ENCODE peak calls at places on chromosomes 11 and 22, in ten cellular contexts. One of them, this sample, is unnamed.

GRCh38 chr11:59186130-59186594 is 14.2 kb downstream of the DTX4 start:
- DNase-seq in cardiac fibroblast: no peak
- DNase-seq in thyroid gland: peak; percentile 23
- DNase-seq in epithelial cell of esophagus: peak; percentile 53
- DNase-seq in AG04449: no peak
- DNase-seq in heart left ventricle: no peak
- DNase-seq in breast epithelium: no peak
- DNase-seq in colonic mucosa: peak; percentile 94
- DNase-seq in fibroblast of lung: no peak
- DNase-seq in AG09309: no peak
- DNase-seq in this sample: peak; percentile 34

GRCh38 chr22:25729016-25729415 is 13.0 kb upstream of the MYO18B start:
- DNase-seq in cardiac fibroblast: no peak
- DNase-seq in thyroid gland: no peak
- DNase-seq in epithelial cell of esophagus: no peak
- DNase-seq in AG04449: no peak
- DNase-seq in heart left ventricle: no peak
- DNase-seq in breast epithelium: no peak
- DNase-seq in colonic mucosa: no peak
- DNase-seq in fibroblast of lung: no peak
- DNase-seq in AG09309: no peak
- DNase-seq in this sample: no peak

GRCh38 chr11:86261328-86261727 is 16.8 kb downstream of the EED start:
- DNase-seq in cardiac fibroblast: no peak
- DNase-seq in thyroid gland: no peak
- DNase-seq in epithelial cell of esophagus: no peak
- DNase-seq in AG04449: no peak
- DNase-seq in heart left ventricle: no peak
- DNase-seq in breast epithelium: no peak
- DNase-seq in colonic mucosa: no peak
- DNase-seq in fibroblast of lung: no peak
- DNase-seq in AG09309: no peak
- DNase-seq in this sample: no peak

GRCh38 chr11:35047179-35047578 is 91.8 kb upstream of the CD44 start:
- DNase-seq in cardiac fibroblast: no peak
- DNase-seq in thyroid gland: no peak
- DNase-seq in epithelial cell of esophagus: no peak
- DNase-seq in AG04449: no peak
- DNase-seq in heart left ventricle: no peak
- DNase-seq in breast epithelium: no peak
- DNase-seq in colonic mucosa: no peak
- DNase-seq in fibroblast of lung: no peak
- DNase-seq in AG09309: no peak
- DNase-seq in this sample: no peak

GRCh38 chr11:1796297-1797011 is 32.7 kb upstream of the CTSD start:
- DNase-seq in cardiac fibroblast: no peak
- DNase-seq in thyroid gland: no peak
- DNase-seq in epithelial cell of esophagus: peak; percentile 73
- DNase-seq in AG04449: no peak
- DNase-seq in heart left ventricle: no peak
- DNase-seq in breast epithelium: peak; percentile 27
- DNase-seq in colonic mucosa: no peak
- DNase-seq in fibroblast of lung: no peak
- DNase-seq in AG09309: no peak
- DNase-seq in this sample: no peak

GRCh38 chr11:128394436-128395089 is 192.8 kb downstream of the ETS1 start:
- DNase-seq in cardiac fibroblast: peak; percentile 74
- DNase-seq in thyroid gland: no peak
- DNase-seq in epithelial cell of esophagus: no peak
- DNase-seq in AG04449: no peak
- DNase-seq in heart left ventricle: no peak
- DNase-seq in breast epithelium: no peak
- DNase-seq in colonic mucosa: no peak
- DNase-seq in fibroblast of lung: peak; percentile 31
- DNase-seq in AG09309: no peak
- DNase-seq in this sample: no peak

GRCh38 chr11:65058419-65059054 is at the start of gene NAALADL1:
- DNase-seq in cardiac fibroblast: no peak
- DNase-seq in thyroid gland: no peak
- DNase-seq in epithelial cell of esophagus: no peak
- DNase-seq in AG04449: no peak
- DNase-seq in heart left ventricle: no peak
- DNase-seq in breast epithelium: no peak
- DNase-seq in colonic mucosa: peak; percentile 68
- DNase-seq in fibroblast of lung: no peak
- DNase-seq in AG09309: no peak
- DNase-seq in this sample: no peak

GRCh38 chr11:114026355-114026754 is 33.2 kb upstream of the ZBTB16 start:
- DNase-seq in cardiac fibroblast: peak; percentile 43
- DNase-seq in thyroid gland: no peak
- DNase-seq in epithelial cell of esophagus: no peak
- DNase-seq in AG04449: no peak
- DNase-seq in heart left ventricle: no peak
- DNase-seq in breast epithelium: no peak
- DNase-seq in colonic mucosa: no peak
- DNase-seq in fibroblast of lung: peak; percentile 6
- DNase-seq in AG09309: no peak
- DNase-seq in this sample: no peak

GRCh38 chr22:37752189-37753061 is 55.3 kb upstream of the GCAT start:
- DNase-seq in cardiac fibroblast: peak; percentile 99
- DNase-seq in thyroid gland: peak; percentile 96
- DNase-seq in epithelial cell of esophagus: peak; percentile 89
- DNase-seq in AG04449: peak; percentile 64
- DNase-seq in heart left ventricle: peak; percentile 95
- DNase-seq in breast epithelium: peak; percentile 89
- DNase-seq in colonic mucosa: peak; percentile 85
- DNase-seq in fibroblast of lung: peak; percentile 90
- DNase-seq in AG09309: peak; percentile 90
- DNase-seq in this sample: peak; percentile 82

GRCh38 chr11:47060807-47061206 is 115.9 kb downstream of the ARFGAP2 start:
- DNase-seq in cardiac fibroblast: peak; percentile 46
- DNase-seq in thyroid gland: no peak
- DNase-seq in epithelial cell of esophagus: no peak
- DNase-seq in AG04449: no peak
- DNase-seq in heart left ventricle: no peak
- DNase-seq in breast epithelium: no peak
- DNase-seq in colonic mucosa: no peak
- DNase-seq in fibroblast of lung: peak; percentile 64
- DNase-seq in AG09309: no peak
- DNase-seq in this sample: no peak

GRCh38 chr22:21866821-21867527 is 471 bp downstream of the MAPK1 start:
- DNase-seq in cardiac fibroblast: no peak
- DNase-seq in thyroid gland: peak; percentile 54
- DNase-seq in epithelial cell of esophagus: peak; percentile 19
- DNase-seq in AG04449: no peak
- DNase-seq in heart left ventricle: peak; percentile 68
- DNase-seq in breast epithelium: no peak
- DNase-seq in colonic mucosa: peak; percentile 38
- DNase-seq in fibroblast of lung: no peak
- DNase-seq in AG09309: no peak
- DNase-seq in this sample: no peak

GRCh38 chr11:57321996-57322880 is 2.5 kb downstream of the TNKS1BP1 start:
- DNase-seq in cardiac fibroblast: peak; percentile 99
- DNase-seq in thyroid gland: peak; percentile 95
- DNase-seq in epithelial cell of esophagus: peak; percentile 98
- DNase-seq in AG04449: peak; percentile 88
- DNase-seq in heart left ventricle: peak; percentile 91
- DNase-seq in breast epithelium: peak; percentile 96
- DNase-seq in colonic mucosa: peak; percentile 92
- DNase-seq in fibroblast of lung: peak; percentile 98
- DNase-seq in AG09309: peak; percentile 95
- DNase-seq in this sample: peak; percentile 99

GRCh38 chr11:64870893-64871849 is 7.2 kb downstream of the EHD1 start:
- DNase-seq in cardiac fibroblast: no peak
- DNase-seq in thyroid gland: no peak
- DNase-seq in epithelial cell of esophagus: no peak
- DNase-seq in AG04449: no peak
- DNase-seq in heart left ventricle: no peak
- DNase-seq in breast epithelium: no peak
- DNase-seq in colonic mucosa: peak; percentile 52
- DNase-seq in fibroblast of lung: no peak
- DNase-seq in AG09309: no peak
- DNase-seq in this sample: no peak

GRCh38 chr11:9665749-9666148 is 1.9 kb downstream of the SWAP70 start:
- DNase-seq in cardiac fibroblast: no peak
- DNase-seq in thyroid gland: no peak
- DNase-seq in epithelial cell of esophagus: no peak
- DNase-seq in AG04449: no peak
- DNase-seq in heart left ventricle: no peak
- DNase-seq in breast epithelium: no peak
- DNase-seq in colonic mucosa: no peak
- DNase-seq in fibroblast of lung: no peak
- DNase-seq in AG09309: no peak
- DNase-seq in this sample: no peak

GRCh38 chr11:9664276-9665171 is 647 bp downstream of the SWAP70 start:
- DNase-seq in cardiac fibroblast: peak; percentile 61
- DNase-seq in thyroid gland: peak; percentile 71
- DNase-seq in epithelial cell of esophagus: peak; percentile 36
- DNase-seq in AG04449: no peak
- DNase-seq in heart left ventricle: peak; percentile 71
- DNase-seq in breast epithelium: peak; percentile 31
- DNase-seq in colonic mucosa: peak; percentile 54
- DNase-seq in fibroblast of lung: peak; percentile 48
- DNase-seq in AG09309: no peak
- DNase-seq in this sample: peak; percentile 52

GRCh38 chr11:9660886-9661285 is 3.0 kb upstream of the SWAP70 start:
- DNase-seq in cardiac fibroblast: no peak
- DNase-seq in thyroid gland: no peak
- DNase-seq in epithelial cell of esophagus: peak; percentile 82
- DNase-seq in AG04449: no peak
- DNase-seq in heart left ventricle: no peak
- DNase-seq in breast epithelium: no peak
- DNase-seq in colonic mucosa: no peak
- DNase-seq in fibroblast of lung: no peak
- DNase-seq in AG09309: no peak
- DNase-seq in this sample: peak; percentile 20

GRCh38 chr11:9662273-9662672 is 1.6 kb upstream of the SWAP70 start:
- DNase-seq in cardiac fibroblast: no peak
- DNase-seq in thyroid gland: no peak
- DNase-seq in epithelial cell of esophagus: no peak
- DNase-seq in AG04449: no peak
- DNase-seq in heart left ventricle: no peak
- DNase-seq in breast epithelium: no peak
- DNase-seq in colonic mucosa: no peak
- DNase-seq in fibroblast of lung: peak; percentile 30
- DNase-seq in AG09309: no peak
- DNase-seq in this sample: no peak

GRCh38 chr11:9663699-9664275 is at the start of gene SWAP70:
- DNase-seq in cardiac fibroblast: peak; percentile 94
- DNase-seq in thyroid gland: peak; percentile 91
- DNase-seq in epithelial cell of esophagus: peak; percentile 88
- DNase-seq in AG04449: peak; percentile 36
- DNase-seq in heart left ventricle: peak; percentile 96
- DNase-seq in breast epithelium: peak; percentile 92
- DNase-seq in colonic mucosa: peak; percentile 93
- DNase-seq in fibroblast of lung: peak; percentile 86
- DNase-seq in AG09309: peak; percentile 59
- DNase-seq in this sample: peak; percentile 87
- TF ChIP-seq CTCF in cardiac fibroblast: peak; percentile 60
- TF ChIP-seq CTCF in thyroid gland: peak; percentile 58
- TF ChIP-seq CTCF in epithelial cell of esophagus: peak; percentile 48
- TF ChIP-seq CTCF in AG04449: peak; percentile 69
- TF ChIP-seq CTCF in heart left ventricle: peak; percentile 59
- TF ChIP-seq CTCF in breast epithelium: peak; percentile 67
- TF ChIP-seq CTCF in colonic mucosa: peak; percentile 33
- TF ChIP-seq CTCF in fibroblast of lung: peak; percentile 56
- TF ChIP-seq CTCF in AG09309: peak; percentile 58
- TF ChIP-seq CTCF in this sample: no peak

GRCh38 chr11:62593434-62594044 is 2.2 kb upstream of the TUT1 start:
- DNase-seq in cardiac fibroblast: peak; percentile 86
- DNase-seq in thyroid gland: peak; percentile 68
- DNase-seq in epithelial cell of esophagus: peak; percentile 89
- DNase-seq in AG04449: no peak
- DNase-seq in heart left ventricle: peak; percentile 87
- DNase-seq in breast epithelium: peak; percentile 73
- DNase-seq in colonic mucosa: peak; percentile 88
- DNase-seq in fibroblast of lung: peak; percentile 66
- DNase-seq in AG09309: no peak
- DNase-seq in this sample: peak; percentile 47
- TF ChIP-seq CTCF in cardiac fibroblast: peak; percentile 66
- TF ChIP-seq CTCF in thyroid gland: peak; percentile 28
- TF ChIP-seq CTCF in epithelial cell of esophagus: peak; percentile 77
- TF ChIP-seq CTCF in AG04449: peak; percentile 82
- TF ChIP-seq CTCF in heart left ventricle: peak; percentile 59
- TF ChIP-seq CTCF in breast epithelium: peak; percentile 41
- TF ChIP-seq CTCF in colonic mucosa: peak; percentile 64
- TF ChIP-seq CTCF in fibroblast of lung: peak; percentile 66
- TF ChIP-seq CTCF in AG09309: peak; percentile 73
- TF ChIP-seq CTCF in this sample: peak; percentile 68

DNA sequence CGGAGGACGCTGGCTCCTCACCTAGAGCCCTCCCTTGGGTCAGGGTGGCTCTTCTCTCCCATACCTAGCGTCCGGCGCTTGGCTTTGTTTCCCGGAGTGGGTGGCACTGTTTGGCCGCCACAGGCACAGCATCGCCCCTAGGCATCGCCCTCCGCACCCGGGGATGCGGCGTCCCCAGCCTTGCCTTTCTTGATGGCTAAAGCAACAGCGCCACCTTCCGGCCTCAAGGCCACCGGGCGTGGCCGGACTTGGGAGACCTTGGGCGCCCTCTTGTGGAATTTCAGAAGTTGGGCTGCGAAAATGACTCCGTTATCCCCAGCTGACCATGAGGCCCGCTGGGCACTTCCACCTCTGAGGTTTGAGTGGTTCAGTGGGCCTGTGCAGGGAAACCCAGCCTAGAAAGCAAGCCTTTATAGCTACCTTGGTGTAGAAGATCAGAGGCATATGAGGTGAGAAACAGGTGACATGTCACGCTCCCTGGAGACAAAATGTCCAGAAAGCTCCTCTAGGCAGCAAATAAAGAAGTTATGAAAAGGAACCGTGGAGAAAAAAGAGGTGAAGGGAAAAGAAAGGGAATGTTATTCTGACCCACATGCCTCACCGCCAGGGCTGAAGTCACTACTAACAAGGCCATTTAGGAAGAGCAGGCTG is 54.3 kb downstream of the SNX19 start:
- DNase-seq in cardiac fibroblast: peak; percentile 96
- DNase-seq in thyroid gland: peak; percentile 92
- DNase-seq in epithelial cell of esophagus: peak; percentile 94
- DNase-seq in AG04449: peak; percentile 65
- DNase-seq in heart left ventricle: peak; percentile 95
- DNase-seq in breast epithelium: peak; percentile 87
- DNase-seq in colonic mucosa: peak; percentile 92
- DNase-seq in fibroblast of lung: peak; percentile 84
- DNase-seq in AG09309: peak; percentile 59
- DNase-seq in this sample: peak; percentile 76
- TF ChIP-seq CTCF in cardiac fibroblast: peak; percentile 100
- TF ChIP-seq CTCF in thyroid gland: peak; percentile 100
- TF ChIP-seq CTCF in epithelial cell of esophagus: peak; percentile 99
- TF ChIP-seq CTCF in AG04449: peak; percentile 100
- TF ChIP-seq CTCF in heart left ventricle: peak; percentile 100
- TF ChIP-seq CTCF in breast epithelium: peak; percentile 100
- TF ChIP-seq CTCF in colonic mucosa: peak; percentile 99
- TF ChIP-seq CTCF in fibroblast of lung: peak; percentile 97
- TF ChIP-seq CTCF in AG09309: peak; percentile 100
- TF ChIP-seq CTCF in this sample: peak; percentile 96

DNA sequence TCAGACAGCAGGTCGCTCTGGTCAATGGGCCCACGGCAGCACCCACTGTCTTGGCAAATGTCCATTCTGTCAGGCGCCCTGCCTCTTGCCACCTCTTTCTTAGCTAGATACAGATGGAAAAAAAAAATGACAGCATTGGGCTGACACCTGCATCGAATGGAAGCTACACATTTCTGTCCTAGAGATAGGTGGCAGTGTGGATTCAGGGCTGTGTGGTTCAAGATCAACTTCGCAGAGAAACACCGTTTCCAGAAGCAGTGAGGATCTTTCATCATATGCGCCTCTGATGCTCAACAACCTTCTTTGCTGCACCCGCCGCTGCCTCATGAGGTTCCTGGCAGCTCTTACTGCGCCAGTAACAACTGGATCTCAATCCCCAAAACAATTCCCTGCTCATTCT is 236.3 kb downstream of the KIRREL3 start:
- DNase-seq in cardiac fibroblast: no peak
- DNase-seq in thyroid gland: no peak
- DNase-seq in epithelial cell of esophagus: no peak
- DNase-seq in AG04449: no peak
- DNase-seq in heart left ventricle: no peak
- DNase-seq in breast epithelium: no peak
- DNase-seq in colonic mucosa: no peak
- DNase-seq in fibroblast of lung: peak; percentile 5
- DNase-seq in AG09309: no peak
- DNase-seq in this sample: no peak
- TF ChIP-seq CTCF in cardiac fibroblast: no peak
- TF ChIP-seq CTCF in thyroid gland: no peak
- TF ChIP-seq CTCF in epithelial cell of esophagus: no peak
- TF ChIP-seq CTCF in AG04449: no peak
- TF ChIP-seq CTCF in heart left ventricle: no peak
- TF ChIP-seq CTCF in breast epithelium: no peak
- TF ChIP-seq CTCF in colonic mucosa: no peak
- TF ChIP-seq CTCF in fibroblast of lung: no peak
- TF ChIP-seq CTCF in AG09309: peak; percentile 32
- TF ChIP-seq CTCF in this sample: no peak

This sample was measured in RWPE1.